ENCODE peak calls at places on chromosomes 4 and X, in five cellular contexts. Q, T, Z, I and H are unnamed samples.

GRCh38 chrX:12595746-12596145 is 195.5 kb upstream of the PRPS2 start:
- DNase-seq in Q (no peak), T (no peak), Z (no peak), I (no peak), H (no peak)

GRCh38 chrX:150512426-150512825 is 56.0 kb upstream of the MTM1 start:
- DNase-seq in Q (no peak), T (no peak), Z (no peak), I (no peak), H (no peak)

GRCh38 chr4:165630671-165631070 is 242.4 kb upstream of the TLL1 start:
- DNase-seq in Q (no peak), T (no peak), Z (no peak), I (no peak), H (no peak)

GRCh38 chrX:153854702-153855101 is 24.4 kb upstream of the PDZD4 start:
- DNase-seq in Q (no peak), T (no peak), Z (no peak), I (no peak), H (no peak)

GRCh38 chr4:91894006-91894405 is 409.8 kb upstream of the GRID2 start:
- DNase-seq in Q (no peak), T (no peak), Z (no peak), I (no peak), H (no peak)

GRCh38 chrX:17154001-17154400 is 207.5 kb downstream of the REPS2 start:
- DNase-seq in Q (no peak), T (no peak), Z (no peak), I (no peak), H (peak; percentile 1)

GRCh38 chrX:149032449-149032848 is 472.7 kb downstream of the IDS start:
- DNase-seq in Q (no peak), T (no peak), Z (peak; percentile 9), I (no peak), H (peak; percentile 23)

GRCh38 chrX:130173190-130173895 is 1.6 kb downstream of the RAB33A start:
- DNase-seq in Q (no peak), T (peak; percentile 61), Z (peak; percentile 72), I (no peak), H (peak; percentile 81)

GRCh38 chrX:74593593-74593992 is 20.8 kb downstream of the RLIM start:
- DNase-seq in Q (no peak), T (no peak), Z (no peak), I (no peak), H (no peak)

GRCh38 chrX:23742174-23742692 is 843 bp downstream of the ACOT9 start:
- DNase-seq in Q (no peak), T (peak; percentile 27), Z (peak; percentile 77), I (peak; percentile 1), H (peak; percentile 93)

GRCh38 chr4:181939199-181939945 is 303.8 kb upstream of the TENM3 start:
- DNase-seq in Q (no peak), T (no peak), Z (no peak), I (no peak), H (peak; percentile 82)

GRCh38 chrX:17359500-17359899 is 15.5 kb upstream of the NHS start:
- DNase-seq in Q (no peak), T (no peak), Z (no peak), I (no peak), H (peak; percentile 49)